ENCODE peak calls at places on chromosomes 12 and 14, in four cellular contexts. X is stimulated activated CD4-positive, alpha-beta T cell treated with anti-CD3 and anti-CD28 coated beads, Interleukin-12 subunit alpha, Interleukin-12 subunit beta, amount 100 ng/mL, for 24 hours; J is AG08396; R is T-cell. T is an unnamed sample.

GRCh38 chr14:59268011-59268410 is 79.5 kb downstream of the DAAM1 start:
- DNase-seq in J (no peak), X (no peak), R (no peak), T (no peak)

GRCh38 chr12:93358821-93359220 is 18.9 kb upstream of the NUDT4 start:
- DNase-seq in R (no peak), X (no peak), J (no peak), T (no peak)

GRCh38 chr12:25585662-25586061 is 32.6 kb upstream of the LMNTD1 start:
- DNase-seq in J (no peak), X (no peak), R (no peak), T (no peak)

GRCh38 chr14:104023325-104024055 is 62.0 kb upstream of the ASPG start:
- DNase-seq in J (no peak), X (no peak), R (no peak), T (no peak)

GRCh38 chr12:104083769-104084475 is 19.6 kb downstream of the HCFC2 start:
- DNase-seq in R (no peak), J (no peak), X (peak; percentile 15), T (no peak)

GRCh38 chr14:24887623-24888304 is 162.2 kb downstream of the STXBP6 start:
- DNase-seq in X (no peak), R (no peak), J (no peak), T (no peak)

GRCh38 chr14:102849522-102850379 is 72.5 kb downstream of the TRAF3 start:
- DNase-seq in J (peak; percentile 35), X (no peak), R (no peak), T (peak; percentile 41)

GRCh38 chr12:45762185-45763110 is 32.9 kb downstream of the ARID2 start:
- DNase-seq in J (peak; percentile 29), R (no peak), X (no peak), T (peak; percentile 81)

GRCh38 chr14:24241829-24242443 is 487 bp downstream of the TINF2 start:
- DNase-seq in R (peak; percentile 94), J (peak; percentile 94), X (peak; percentile 87), T (no peak)

GRCh38 chr14:102556098-102556677 is 36.3 kb upstream of the RCOR1 start:
- DNase-seq in R (no peak), J (no peak), X (no peak), T (no peak)

GRCh38 chr12:32053881-32054624 is 52.6 kb upstream of the BICD1 start:
- DNase-seq in J (no peak), X (no peak), R (no peak), T (no peak)

GRCh38 chr12:104877107-104877705 is 80.9 kb downstream of the SLC41A2 start:
- DNase-seq in R (peak; percentile 34), J (peak; percentile 33), X (no peak), T (no peak)

GRCh38 chr12:89664441-89664840 is 44.2 kb downstream of the ATP2B1 start:
- DNase-seq in J (no peak), X (no peak), R (no peak), T (no peak)

GRCh38 chr12:12722351-12723146 is 5.4 kb downstream of the CDKN1B start:
- DNase-seq in J (no peak), R (no peak), X (no peak), T (no peak)

GRCh38 chr12:84913151-84913550 is 552 bp upstream of the SLC6A15 start:
- DNase-seq in X (no peak), J (peak; percentile 2), R (no peak), T (no peak)

GRCh38 chr12:109597795-109598427 is 24.3 kb downstream of the MVK start:
- DNase-seq in J (peak; percentile 95), X (peak; percentile 28), R (peak; percentile 45), T (peak; percentile 46)

GRCh38 chr12:93591137-93591868 is 18.8 kb downstream of the SOCS2 start:
- DNase-seq in R (peak; percentile 26), J (peak; percentile 85), X (peak; percentile 2), T (no peak)

GRCh38 chr14:23578560-23579310 is at the start of gene JPH4:
- DNase-seq in X (no peak), J (no peak), R (no peak), T (no peak)

GRCh38 chr14:106586098-106586704 is 1059.8 kb downstream of the TMEM121 start:
- DNase-seq in R (peak; percentile 67), J (no peak), X (peak; percentile 19), T (peak; percentile 6)

GRCh38 chr14:79584679-79585078 is 626.6 kb downstream of the DIO2 start:
- DNase-seq in J (peak; percentile 39), R (no peak), X (no peak), T (no peak)

GRCh38 chr14:33618361-33619095 is 332.3 kb downstream of the EGLN3 start:
- DNase-seq in X (no peak), R (no peak), J (no peak), T (no peak)

GRCh38 chr12:1273051-1273450 is 282.0 kb downstream of the ERC1 start:
- DNase-seq in X (no peak), R (no peak), J (no peak), T (no peak)

GRCh38 chr14:36988568-36988967 is 183.8 kb downstream of the SLC25A21 start:
- DNase-seq in X (no peak), R (no peak), J (peak; percentile 11), T (no peak)

GRCh38 chr12:105382771-105383632 is 52.5 kb downstream of the C12orf75 start:
- DNase-seq in J (peak; percentile 65), X (no peak), R (no peak), T (peak; percentile 50)

GRCh38 chr14:78086342-78086741 is 83.8 kb upstream of the NRXN3 start:
- DNase-seq in X (no peak), J (no peak), R (no peak), T (no peak)

GRCh38 chr14:106845286-106846087 is 1319.1 kb downstream of the TMEM121 start:
- DNase-seq in X (no peak), J (no peak), R (peak; percentile 50), T (peak; percentile 64)

GRCh38 chr12:81095470-81096232 is 17.8 kb downstream of the ACSS3 start:
- DNase-seq in X (no peak), R (no peak), J (no peak), T (no peak)

GRCh38 chr12:123288751-123289346 is 17.2 kb upstream of the CDK2AP1 start:
- DNase-seq in R (no peak), J (no peak), X (no peak), T (no peak)

GRCh38 chr12:68646484-68646883 is 35.8 kb downstream of the RAP1B start:
- DNase-seq in X (no peak), R (no peak), J (no peak), T (no peak)

GRCh38 chr14:105888151-105888550 is 361.8 kb downstream of the TMEM121 start:
- DNase-seq in J (no peak), X (no peak), R (no peak), T (no peak)